ENCODE peak calls at places on chromosomes 7 and 10, in four cellular contexts. O, Z, N and L are unnamed samples. For H3K36me3, the result is how much of the 10 kb centered on the place peaks cover.

GRCh38 chr10:22631646-22632278 is 82.6 kb downstream of the PIP4K2A start:
- DNase-seq in O (no peak), Z (no peak), N (no peak), L (no peak)

GRCh38 chr10:129659881-129660280 is 192.8 kb downstream of the MGMT start:
- DNase-seq in O (no peak), Z (no peak), N (no peak), L (no peak)

GRCh38 chr7:1127001-1127400 is 33.0 kb downstream of the ZFAND2A start:
- DNase-seq in O (no peak), Z (no peak), N (no peak), L (no peak)

GRCh38 chr10:95312264-95312663 is 21.5 kb upstream of the PDLIM1 start:
- DNase-seq in O (no peak), Z (no peak), N (no peak), L (no peak)

GRCh38 chr10:112713411-112713810 is 236.6 kb upstream of the TCF7L2 start:
- DNase-seq in O (no peak), Z (no peak), N (no peak), L (no peak)

GRCh38 chr10:17819836-17820235 is 10.7 kb downstream of the MRC1 start:
- DNase-seq in O (no peak), Z (no peak), N (no peak), L (no peak)

GRCh38 chr7:81482600-81483186 is 287.2 kb downstream of the HGF start:
- DNase-seq in O (no peak), Z (no peak), N (no peak), L (no peak)

GRCh38 chr10:114077815-114078219 is 34.2 kb downstream of the ADRB1 start:
- DNase-seq in O (peak), Z (no peak), N (no peak), L (no peak)

GRCh38 chr7:13980474-13980873 is 9.0 kb downstream of the ETV1 start:
- DNase-seq in O (no peak), Z (no peak), N (no peak), L (no peak)

GRCh38 chr10:62815373-62816111 is 624 bp downstream of the EGR2 start:
- DNase-seq in O (peak), Z (no peak), N (no peak), L (no peak)

GRCh38 chr10:69268761-69269416 is 9.4 kb upstream of the HK1 start:
- DNase-seq in O (no peak), Z (no peak), N (no peak), L (no peak)

GRCh38 chr7:157760004-157760730 is 423.4 kb downstream of the DNAJB6 start:
- DNase-seq in O (no peak), Z (no peak), N (no peak), L (no peak)

GRCh38 chr7:158943713-158944112 is 87.4 kb downstream of the DYNC2I1 start:
- DNase-seq in O (no peak), Z (no peak), N (no peak), L (no peak)
- H3K36me3 ChIP-seq in O (under half), Z (under half), N (half or more), L (under half)

DNA sequence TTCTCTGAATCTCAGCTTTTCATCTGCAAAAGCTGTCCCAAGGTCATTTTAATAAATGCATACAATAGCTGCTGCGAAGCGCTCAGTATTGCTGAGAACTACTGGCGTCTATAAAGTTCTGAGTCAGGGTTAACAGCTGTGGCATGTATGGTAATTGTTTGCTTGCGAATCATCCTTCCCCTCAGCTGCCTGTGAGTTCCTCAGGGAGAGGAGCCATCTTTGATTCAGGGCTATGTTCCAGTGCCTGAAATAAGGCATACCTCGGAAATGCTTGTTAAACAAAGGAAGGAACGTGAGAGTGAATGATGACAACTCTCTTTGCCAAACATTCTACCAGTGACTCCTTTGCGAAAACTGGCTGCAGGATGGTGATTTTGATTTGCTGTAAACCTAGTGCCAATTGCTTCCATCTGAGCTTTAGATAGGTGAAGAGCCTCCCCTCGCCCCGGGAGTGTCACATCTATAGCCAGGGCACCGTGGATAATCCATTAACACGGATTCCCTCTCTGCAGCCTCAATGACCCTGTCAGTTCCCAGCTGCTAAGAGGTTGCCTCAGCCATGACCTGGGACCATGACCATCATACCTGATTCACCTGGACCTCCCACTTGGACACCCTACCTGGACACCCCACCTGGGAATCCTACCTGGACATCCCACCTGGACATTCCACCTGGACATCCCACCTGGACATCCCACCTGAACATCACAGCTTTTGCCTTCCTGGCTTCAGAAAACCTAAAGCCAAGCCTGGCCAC is 39.6 kb downstream of the GPRIN2 start:
- DNase-seq in O (no peak), Z (peak), N (no peak), L (no peak)
- H3K27ac ChIP-seq in O (no peak), Z (no peak), N (no peak), L (no peak)

DNA sequence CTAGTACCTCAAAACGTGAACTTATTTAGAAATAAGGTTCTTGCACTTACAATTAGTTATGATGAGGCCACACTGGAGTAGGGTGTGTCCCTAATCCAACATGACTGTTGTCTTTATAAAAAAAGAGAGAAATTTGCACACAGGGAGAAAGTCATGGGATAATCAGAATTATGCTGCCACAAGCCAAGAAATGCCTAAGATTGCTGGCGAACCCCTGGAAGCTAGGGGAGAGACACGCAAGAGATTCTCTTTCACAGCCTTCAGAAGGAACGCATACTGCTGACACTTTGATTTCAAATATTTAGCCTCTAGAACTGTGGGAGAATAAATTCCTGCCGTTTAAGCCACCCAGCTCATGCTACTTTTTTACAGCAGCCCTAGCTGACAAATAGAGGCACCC is 138.3 kb downstream of the CCDC71L start:
- DNase-seq in O (no peak), Z (no peak), N (no peak), L (no peak)
- H3K36me3 ChIP-seq in O (under half), Z (under half), N (under half), L (under half)

GRCh38 chr7:99132922-99133321 is 11.0 kb downstream of the SMURF1 start:
- DNase-seq in O (no peak), Z (no peak), N (no peak), L (no peak)
- H3K27ac ChIP-seq in O (no peak), Z (no peak), N (peak), L (no peak)

GRCh38 chr7:39451901-39452300 is 114.3 kb upstream of the YAE1 start:
- DNase-seq in O (peak), Z (no peak), N (no peak), L (no peak)

DNA sequence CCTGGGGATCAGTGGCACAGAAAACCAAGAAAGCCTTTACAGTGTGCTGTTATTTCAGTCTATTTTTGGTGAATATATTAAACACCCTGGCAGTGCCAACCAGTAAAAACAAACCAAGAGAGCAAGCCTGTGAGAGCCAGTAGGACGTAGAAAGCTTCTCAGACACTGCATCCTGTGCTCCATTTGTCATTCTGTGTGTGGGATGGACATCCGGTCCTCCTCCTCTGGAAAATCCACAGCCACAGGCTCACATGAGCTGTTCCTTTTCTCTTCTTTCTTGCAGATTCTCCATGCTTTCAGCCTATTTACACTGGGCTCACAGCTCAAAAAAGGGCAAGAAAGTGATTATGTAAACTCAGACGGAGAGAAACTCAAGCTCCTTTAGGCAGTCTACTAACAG is 119.7 kb upstream of the YAE1 start:
- DNase-seq in O (no peak), Z (no peak), N (no peak), L (no peak)
- H3K36me3 ChIP-seq in O (under half), Z (under half), N (under half), L (under half)

DNA sequence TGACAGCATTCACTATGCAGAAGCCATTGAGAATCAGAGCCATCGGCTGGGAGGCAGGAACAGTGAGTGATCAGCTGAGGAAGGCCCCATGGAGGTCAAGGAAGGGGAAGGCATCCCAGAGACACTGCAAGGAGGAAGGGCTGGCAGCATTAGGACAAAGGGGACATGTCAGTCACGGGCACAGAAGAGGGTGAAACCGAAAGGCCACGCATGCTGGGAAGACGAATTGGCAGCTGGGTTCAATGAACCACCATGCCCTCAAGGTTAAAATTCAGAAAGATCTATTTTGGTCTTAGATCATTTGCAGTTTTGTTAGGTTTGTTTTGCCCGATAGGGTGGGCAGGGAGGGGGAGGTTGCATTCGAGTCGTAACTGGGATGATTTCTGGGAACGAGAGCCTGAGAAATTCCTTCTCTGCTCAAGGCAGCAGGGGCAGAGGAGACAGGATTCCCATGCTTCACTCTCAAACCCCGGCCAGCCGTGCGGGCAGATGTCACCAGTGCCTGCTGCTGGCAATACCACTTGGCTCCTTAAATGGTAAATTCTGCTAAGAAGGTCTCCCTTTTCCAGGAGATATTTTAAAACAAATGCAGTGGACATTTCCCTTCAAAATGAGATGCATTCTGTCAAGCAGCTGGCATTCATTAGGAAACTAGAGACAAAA is 57.7 kb downstream of the ASB13 start:
- DNase-seq in O (no peak), Z (no peak), N (no peak), L (no peak)
- H3K27ac ChIP-seq in O (no peak), Z (peak), N (no peak), L (no peak)

DNA sequence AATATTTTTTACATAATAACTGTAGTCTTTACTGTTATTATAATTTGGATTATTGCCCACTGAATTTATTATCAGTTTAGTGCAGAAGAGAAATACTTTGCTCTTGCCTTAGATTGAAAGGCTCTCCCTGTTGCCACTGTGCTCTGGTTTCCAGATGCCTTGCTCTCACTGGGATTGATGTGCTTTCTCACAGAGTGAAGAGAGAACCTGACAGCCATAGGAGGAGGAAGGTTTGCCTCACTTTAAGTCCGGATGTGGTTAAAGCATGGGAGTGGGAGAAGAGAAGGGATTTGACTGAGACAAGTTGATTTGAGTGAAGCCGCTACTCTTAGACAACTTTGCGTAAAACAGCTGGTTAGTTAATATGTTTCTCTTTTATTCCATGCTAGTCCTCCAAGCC is 68.2 kb upstream of the RPA3 start:
- DNase-seq in O (no peak), Z (no peak), N (no peak), L (no peak)
- H3K36me3 ChIP-seq in O (under half), Z (under half), N (under half), L (under half)

GRCh38 chr10:126384269-126384873 is 3.9 kb downstream of the ADAM12 start:
- DNase-seq in O (no peak), Z (no peak), N (no peak), L (no peak)

GRCh38 chr10:126375299-126375698 is 13.0 kb downstream of the ADAM12 start:
- DNase-seq in O (no peak), Z (no peak), N (no peak), L (no peak)

GRCh38 chr10:126375926-126376554 is 12.2 kb downstream of the ADAM12 start:
- DNase-seq in O (no peak), Z (no peak), N (no peak), L (no peak)

GRCh38 chr10:126376956-126377355 is 11.3 kb downstream of the ADAM12 start:
- DNase-seq in O (no peak), Z (peak), N (no peak), L (no peak)

DNA sequence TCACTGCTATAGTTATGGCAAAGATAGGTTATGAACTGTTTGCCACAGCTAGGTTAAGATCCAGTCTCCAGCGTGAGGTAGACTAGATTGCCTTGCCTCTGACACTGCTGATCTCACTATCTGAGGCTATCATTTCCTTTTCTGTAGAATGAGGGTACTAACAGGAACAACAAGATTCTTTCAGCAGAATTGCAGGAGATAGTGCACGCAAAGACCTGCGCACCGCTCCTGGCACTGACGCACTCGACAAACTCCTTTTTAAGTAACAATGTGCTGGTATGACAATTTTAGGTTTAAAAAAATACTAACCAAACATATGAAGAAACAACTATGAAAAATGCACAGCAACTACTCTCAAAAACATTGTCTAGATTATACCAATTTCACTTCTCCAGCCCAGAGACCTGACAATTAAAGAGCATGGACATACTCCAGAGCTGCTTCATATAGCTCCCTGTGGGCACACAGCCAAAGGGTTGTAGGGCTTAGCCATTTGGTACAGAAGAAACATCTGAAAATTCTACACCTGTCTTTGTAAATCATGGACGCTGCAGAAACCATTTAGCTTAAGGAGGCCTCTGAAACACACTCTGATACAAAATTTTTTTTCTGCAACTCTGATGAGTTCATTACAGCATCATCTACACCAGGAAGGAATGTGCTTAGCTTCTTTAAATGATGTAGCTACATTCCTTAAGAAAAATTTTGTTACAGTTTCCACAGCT is 7.8 kb downstream of the ADAM12 start:
- DNase-seq in O (no peak), Z (no peak), N (no peak), L (no peak)
- H3K27ac ChIP-seq in O (no peak), Z (no peak), N (no peak), L (no peak)

GRCh38 chr7:129832282-129832681 is 120.5 kb downstream of the UBE2H start:
- DNase-seq in O (no peak), Z (no peak), N (no peak), L (no peak)
- H3K36me3 ChIP-seq in O (under half), Z (under half), N (under half), L (under half)